ENCODE peak calls at places on chromosomes 12 and 14, in five cellular contexts. E, H, V, L and K are unnamed samples. For H3K9me2 and H4K20me1, the result is how much of the 10 kb centered on the place peaks cover.

GRCh38 chr12:127245009-127245408 is 1022.0 kb upstream of the TMEM132C start:
- DNase-seq in E (no peak), H (no peak), V (no peak), L (no peak), K (peak)

GRCh38 chr12:126811401-126811800 is 1455.6 kb upstream of the TMEM132C start:
- DNase-seq in E (no peak), H (no peak), V (no peak), L (peak), K (no peak)

GRCh38 chr14:99117671-99118045 is 154.3 kb downstream of the BCL11B start:
- DNase-seq in E (no peak), H (no peak), V (no peak), L (no peak), K (no peak)

GRCh38 chr12:88958153-88958552 is 377.9 kb upstream of the KITLG start:
- DNase-seq in E (no peak), H (no peak), V (no peak), L (peak), K (no peak)

GRCh38 chr12:131346578-131347344 is 364.1 kb upstream of the SFSWAP start:
- DNase-seq in E (no peak), H (no peak), V (no peak), L (no peak), K (no peak)

GRCh38 chr12:90235642-90236041 is 527.0 kb upstream of the ATP2B1 start:
- DNase-seq in E (no peak), H (no peak), V (no peak), L (no peak), K (peak)

GRCh38 chr12:6233121-6233971 is 33.1 kb downstream of the CD9 start:
- DNase-seq in E (no peak), H (no peak), V (no peak), L (no peak), K (no peak)

GRCh38 chr12:14558377-14559051 is 9.2 kb downstream of the PLBD1 start:
- DNase-seq in E (no peak), H (no peak), V (no peak), L (no peak), K (no peak)

GRCh38 chr14:37403656-37404055 is 191.4 kb downstream of the FOXA1 start:
- DNase-seq in E (no peak), H (no peak), V (no peak), L (no peak), K (no peak)

GRCh38 chr14:90458536-90458935 is 61.7 kb downstream of the CALM1 start:
- DNase-seq in E (no peak), H (no peak), V (no peak), L (no peak), K (no peak)

GRCh38 chr14:103630364-103631108 is 1.5 kb downstream of the KLC1 start:
- DNase-seq in E (no peak), H (no peak), V (no peak), L (no peak), K (peak)

GRCh38 chr12:104355630-104356029 is 52.1 kb downstream of the EID3 start:
- DNase-seq in E (no peak), H (no peak), V (no peak), L (no peak), K (no peak)

GRCh38 chr14:72451081-72451972 is 442.6 kb downstream of the DPF3 start:
- DNase-seq in E (peak), H (no peak), V (no peak), L (no peak), K (no peak)

GRCh38 chr14:104132981-104133380 is 5.4 kb upstream of the KIF26A start:
- DNase-seq in E (no peak), H (no peak), V (no peak), L (peak), K (no peak)

GRCh38 chr14:85948163-85948562 is 418.2 kb downstream of the FLRT2 start:
- DNase-seq in E (no peak), H (no peak), V (no peak), L (no peak), K (no peak)

GRCh38 chr12:27589419-27589818 is 65.4 kb downstream of the PPFIBP1 start:
- DNase-seq in E (no peak), H (no peak), V (no peak), L (no peak), K (no peak)

GRCh38 chr14:75011356-75012097 is 8.8 kb downstream of the EIF2B2 start:
- DNase-seq in E (no peak), H (no peak), V (no peak), L (no peak), K (peak)

GRCh38 chr14:32372154-32372553 is 43.1 kb downstream of the AKAP6 start:
- DNase-seq in E (no peak), H (no peak), V (no peak), L (no peak), K (peak)

GRCh38 chr12:118611295-118611694 is 234.9 kb downstream of the SUDS3 start:
- DNase-seq in E (no peak), H (no peak), V (no peak), L (peak), K (no peak)

GRCh38 chr14:61127099-61127498 is 146.1 kb downstream of the SLC38A6 start:
- DNase-seq in E (no peak), H (no peak), V (no peak), L (no peak), K (no peak)

GRCh38 chr14:76985540-76986260 is 42.8 kb downstream of the IRF2BPL start:
- DNase-seq in E (no peak), H (no peak), V (no peak), L (no peak), K (peak)

GRCh38 chr14:67900188-67900587 is 80.6 kb downstream of the RAD51B start:
- DNase-seq in E (no peak), H (no peak), V (no peak), L (no peak), K (no peak)

GRCh38 chr12:119036878-119037493 is 55.6 kb downstream of the SRRM4 start:
- DNase-seq in E (peak), H (no peak), V (peak), L (peak), K (peak)

GRCh38 chr14:92719890-92720323 is 28.5 kb downstream of the LGMN start:
- DNase-seq in E (no peak), H (no peak), V (peak), L (no peak), K (peak)
- H3K9me2 ChIP-seq in E (under half), H (under half), V (under half), L (under half), K (under half)

DNA sequence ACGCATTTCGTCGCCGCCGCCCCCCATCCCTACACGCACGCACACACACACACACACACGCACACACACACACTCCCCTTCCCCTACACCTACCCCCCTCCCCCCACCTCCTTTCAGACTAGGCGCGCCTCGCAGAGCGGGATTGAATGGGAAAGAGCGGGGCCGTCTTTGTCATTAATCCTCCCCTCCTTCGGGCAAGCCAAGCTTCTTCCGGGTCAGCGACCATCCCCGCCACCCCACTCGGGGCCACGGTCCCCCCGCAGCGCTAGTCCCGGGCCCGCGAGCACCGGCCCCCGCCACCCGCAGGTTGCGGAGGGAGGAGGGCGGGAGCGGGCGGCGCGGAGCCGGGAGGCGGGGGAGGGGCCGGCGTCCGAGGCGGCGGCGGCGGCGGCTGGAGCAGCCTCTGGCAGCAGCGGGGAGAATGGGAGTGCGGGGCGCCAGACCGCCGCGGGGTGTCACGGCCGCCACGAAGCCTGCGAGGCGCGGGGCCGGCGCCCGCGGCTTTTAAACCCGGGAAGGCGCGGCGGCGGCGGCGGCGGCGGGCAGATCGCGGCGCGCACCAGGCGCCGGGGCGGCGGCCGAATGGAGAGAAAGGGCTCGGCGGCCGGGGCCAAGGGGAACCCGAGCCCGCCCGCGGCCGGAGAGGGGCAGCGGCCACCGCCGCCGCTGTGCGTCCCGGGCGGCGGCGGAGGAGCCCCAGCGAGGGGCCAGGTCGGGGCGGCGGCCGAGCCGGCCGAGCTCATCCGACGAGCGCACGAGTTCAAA is at the start of gene TTC9:
- DNase-seq in E (no peak), H (no peak), V (peak), L (peak), K (peak)
- TF ChIP-seq EZH2 in E (no peak), H (no peak), V (no peak), L (no peak), K (no peak)

DNA sequence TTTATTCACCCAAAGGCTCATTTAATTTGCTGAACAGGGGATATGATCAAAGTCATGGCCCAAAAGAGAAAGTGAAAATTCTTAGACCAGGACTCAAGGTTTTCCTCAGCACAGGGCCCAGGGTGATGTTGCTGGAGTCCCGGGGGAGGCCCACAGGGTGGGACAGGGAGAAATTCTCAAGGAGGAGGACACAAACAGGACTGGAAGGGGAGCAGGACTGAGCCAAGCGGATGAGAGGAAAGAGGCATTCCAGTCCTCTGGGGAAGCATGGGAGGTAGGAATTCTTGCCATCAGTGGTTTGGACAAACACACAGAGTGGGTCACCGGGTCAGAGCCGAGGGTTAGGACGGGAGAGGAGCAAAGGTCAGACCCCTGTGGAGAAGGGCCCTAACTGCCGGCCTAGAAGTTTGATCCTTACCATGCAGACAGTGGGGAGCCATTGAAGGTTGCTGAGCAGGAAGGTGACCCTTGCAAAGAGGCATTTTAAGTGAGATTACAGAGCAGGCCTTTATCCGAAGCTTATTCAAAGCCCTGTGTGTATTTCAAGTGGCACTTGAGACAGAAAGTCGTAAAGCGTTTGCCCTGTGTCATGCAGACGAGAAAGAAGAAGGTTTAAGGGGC is 68.4 kb upstream of the PTGR2 start:
- DNase-seq in E (no peak), H (no peak), V (no peak), L (peak), K (no peak)
- H4K20me1 ChIP-seq in E (under half), H (under half), V (under half), L (under half), K (under half)

GRCh38 chr14:95134304-95134933 is 22.9 kb downstream of the DICER1 start:
- DNase-seq in E (no peak), H (no peak), V (no peak), L (no peak), K (no peak)
- H3K9me2 ChIP-seq in E (under half), H (under half), V (under half), L (under half), K (under half)

GRCh38 chr12:70366581-70367267 is 634 bp downstream of the KCNMB4 start:
- DNase-seq in E (peak), H (peak), V (peak), L (peak), K (peak)
- TF ChIP-seq EZH2 in E (no peak), H (no peak), V (no peak), L (no peak), K (no peak)

GRCh38 chr12:108729612-108730336 is 1.5 kb downstream of the CORO1C start:
- DNase-seq in E (no peak), H (no peak), V (peak), L (no peak), K (peak)

GRCh38 chr12:108731105-108731865 is at the start of gene CORO1C:
- DNase-seq in E (peak), H (peak), V (peak), L (peak), K (peak)

GRCh38 chr12:108728820-108729611 is 2.3 kb downstream of the CORO1C start:
- DNase-seq in E (no peak), H (no peak), V (no peak), L (no peak), K (peak)

GRCh38 chr12:108730337-108731104 is 797 bp downstream of the CORO1C start:
- DNase-seq in E (peak), H (peak), V (peak), L (peak), K (peak)

GRCh38 chr12:108727868-108728735 is 3.2 kb downstream of the CORO1C start:
- DNase-seq in E (no peak), H (no peak), V (no peak), L (no peak), K (no peak)
- H4K20me1 ChIP-seq in E (under half), H (under half), V (half or more), L (under half), K (under half)